ENCODE peak calls at places on chromosomes 13 and 19, in five cellular contexts. U is HS-27A, Y is colonic mucosa, X is aorta, R is AG08396. N is an unnamed sample.

GRCh38 chr19:43662487-43662886 is 7.5 kb downstream of the PLAUR start:
- DNase-seq in U (no peak), Y (no peak), X (no peak), R (no peak), N (no peak)

GRCh38 chr19:29266603-29267002 is 53.7 kb upstream of the UQCRFS1 start:
- DNase-seq in U (no peak), Y (no peak), X (no peak), R (no peak), N (no peak)

GRCh38 chr13:65497265-65497664 is 1732.9 kb downstream of the PCDH9 start:
- DNase-seq in U (peak; percentile 39), Y (no peak), X (no peak), R (peak; percentile 1), N (no peak)

GRCh38 chr13:29743229-29743786 is 107.1 kb downstream of the UBL3 start:
- DNase-seq in U (no peak), Y (no peak), X (no peak), R (no peak), N (no peak)

GRCh38 chr13:107360010-107360409 is 792.1 kb upstream of the ARGLU1 start:
- DNase-seq in U (no peak), Y (no peak), X (no peak), R (no peak), N (no peak)

GRCh38 chr19:52296400-52296772 is 583 bp upstream of the ZNF480 start:
- DNase-seq in U (no peak), Y (no peak), X (no peak), R (peak; percentile 13), N (peak; percentile 2)

GRCh38 chr19:56856822-56857221 is 16.3 kb upstream of the PEG3 start:
- DNase-seq in U (no peak), Y (no peak), X (no peak), R (no peak), N (no peak)

GRCh38 chr19:41395355-41395754 is 1.8 kb downstream of the EXOSC5 start:
- DNase-seq in U (no peak), Y (no peak), X (no peak), R (no peak), N (no peak)

GRCh38 chr13:24202215-24202614 is 41.7 kb downstream of the SPATA13 start:
- DNase-seq in U (no peak), Y (peak; percentile 57), X (no peak), R (no peak), N (no peak)

GRCh38 chr19:3593156-3593555 is 7.9 kb downstream of the GIPC3 start:
- DNase-seq in U (no peak), Y (no peak), X (no peak), R (no peak), N (no peak)

GRCh38 chr13:110984392-110984791 is 69.5 kb upstream of the ANKRD10 start:
- DNase-seq in U (no peak), Y (no peak), X (no peak), R (no peak), N (no peak)

GRCh38 chr13:110422913-110423688 is 116.0 kb downstream of the COL4A2 start:
- DNase-seq in U (no peak), Y (no peak), X (no peak), R (no peak), N (no peak)

GRCh38 chr13:44972956-44973581 is 16.2 kb downstream of the NUFIP1 start:
- DNase-seq in U (no peak), Y (no peak), X (no peak), R (peak; percentile 26), N (peak; percentile 42)

GRCh38 chr19:55809381-55810058 is 22.3 kb downstream of the NLRP11 start:
- DNase-seq in U (peak; percentile 48), Y (peak; percentile 63), X (no peak), R (peak; percentile 46), N (peak; percentile 46)

GRCh38 chr13:91346848-91347211 is 657 bp upstream of the MIR17HG start:
- DNase-seq in U (no peak), Y (peak; percentile 42), X (no peak), R (no peak), N (peak; percentile 4)

GRCh38 chr19:1748703-1749341 is 4.5 kb upstream of the ONECUT3 start:
- DNase-seq in U (no peak), Y (no peak), X (no peak), R (no peak), N (no peak)

GRCh38 chr19:40141546-40141945 is 49.7 kb upstream of the MAP3K10 start:
- DNase-seq in U (no peak), Y (no peak), X (no peak), R (no peak), N (no peak)

GRCh38 chr13:108086678-108087077 is 128.7 kb downstream of the LIG4 start:
- DNase-seq in U (no peak), Y (no peak), X (no peak), R (peak; percentile 11), N (peak; percentile 25)

GRCh38 chr13:112714772-112715569 is 25.1 kb downstream of the ATP11A start:
- DNase-seq in U (no peak), Y (no peak), X (no peak), R (no peak), N (no peak)

GRCh38 chr13:48879854-48880253 is 95.9 kb upstream of the FNDC3A start:
- DNase-seq in U (no peak), Y (no peak), X (no peak), R (no peak), N (no peak)

GRCh38 chr19:45099465-45100201 is 6.7 kb downstream of the PPP1R37 start:
- DNase-seq in U (no peak), Y (no peak), X (no peak), R (no peak), N (no peak)

GRCh38 chr19:46975011-46975917 is 44.4 kb upstream of the NPAS1 start:
- DNase-seq in U (no peak), Y (no peak), X (no peak), R (no peak), N (no peak)

GRCh38 chr13:94435604-94436226 is 43.8 kb downstream of the DCT start:
- DNase-seq in U (no peak), Y (no peak), X (no peak), R (peak; percentile 39), N (peak; percentile 38)

GRCh38 chr13:101930331-101930730 is 471.5 kb downstream of the FGF14 start:
- DNase-seq in U (no peak), Y (no peak), X (no peak), R (peak; percentile 36), N (no peak)

GRCh38 chr19:33639034-33639681 is 17.4 kb downstream of the CHST8 start:
- DNase-seq in U (no peak), Y (no peak), X (peak; percentile 33), R (no peak), N (no peak)